ENCODE peak calls at places on chromosomes 13 and 19, in ten cellular contexts. E, Y, K, Z, B, R, D, T, F and M are unnamed samples.

GRCh38 chr13:113671066-113672001 is 4.3 kb downstream of the GRK1 start:
- DNase-seq in E (no peak), Y (no peak), K (no peak), Z (no peak), B (peak), R (peak), D (peak), T (no peak), F (no peak), M (peak)

GRCh38 chr19:36972594-36972993 is 56.5 kb downstream of the ZNF568 start:
- DNase-seq in E (no peak), Y (no peak), K (no peak), Z (no peak), B (peak), R (peak), D (no peak), T (no peak), F (no peak), M (no peak)

GRCh38 chr19:6849876-6850275 is 37.5 kb upstream of the ADGRE1 start:
- DNase-seq in E (no peak), Y (no peak), K (peak), Z (no peak), B (no peak), R (no peak), D (no peak), T (peak), F (no peak), M (no peak)

GRCh38 chr13:79679334-79679733 is 198.4 kb downstream of the NDFIP2 start:
- DNase-seq in E (peak), Y (peak), K (peak), Z (peak), B (peak), R (peak), D (peak), T (peak), F (peak), M (no peak)

GRCh38 chr19:22530042-22530441 is 104.1 kb upstream of the ZNF492 start:
- DNase-seq in E (no peak), Y (no peak), K (no peak), Z (no peak), B (no peak), R (no peak), D (no peak), T (no peak), F (no peak), M (no peak)

GRCh38 chr13:70856706-70857105 is 748.5 kb upstream of the KLHL1 start:
- DNase-seq in E (no peak), Y (no peak), K (no peak), Z (no peak), B (no peak), R (no peak), D (no peak), T (no peak), F (peak), M (no peak)

GRCh38 chr13:110326263-110326904 is 19.3 kb downstream of the COL4A2 start:
- DNase-seq in E (peak), Y (peak), K (no peak), Z (no peak), B (no peak), R (no peak), D (no peak), T (no peak), F (no peak), M (no peak)

GRCh38 chr19:1172353-1173159 is 1.5 kb downstream of the SBNO2 start:
- DNase-seq in E (peak), Y (peak), K (peak), Z (no peak), B (peak), R (no peak), D (peak), T (peak), F (peak), M (no peak)

GRCh38 chr13:47216176-47216822 is 319.4 kb upstream of the HTR2A start:
- DNase-seq in E (no peak), Y (peak), K (no peak), Z (no peak), B (no peak), R (no peak), D (no peak), T (peak), F (peak), M (no peak)

GRCh38 chr19:16417660-16418596 is 53.8 kb downstream of the EPS15L1 start:
- DNase-seq in E (peak), Y (peak), K (peak), Z (peak), B (peak), R (peak), D (peak), T (peak), F (peak), M (peak)

GRCh38 chr19:33464010-33464732 is 57.4 kb downstream of the PEPD start:
- DNase-seq in E (no peak), Y (no peak), K (no peak), Z (no peak), B (no peak), R (peak), D (peak), T (no peak), F (no peak), M (no peak)

GRCh38 chr19:491146-491741 is 5.0 kb upstream of the MADCAM1 start:
- DNase-seq in E (no peak), Y (peak), K (no peak), Z (no peak), B (peak), R (peak), D (no peak), T (peak), F (peak), M (no peak)

GRCh38 chr19:35301961-35302360 is 10.0 kb downstream of the MAG start:
- DNase-seq in E (no peak), Y (no peak), K (no peak), Z (no peak), B (no peak), R (no peak), D (no peak), T (no peak), F (no peak), M (no peak)

GRCh38 chr13:99303863-99304521 is 3.2 kb downstream of the GPR183 start:
- DNase-seq in E (no peak), Y (no peak), K (no peak), Z (no peak), B (no peak), R (no peak), D (no peak), T (no peak), F (no peak), M (no peak)

GRCh38 chr19:3075605-3076431 is 13.5 kb upstream of the TLE5 start:
- DNase-seq in E (no peak), Y (peak), K (peak), Z (no peak), B (peak), R (peak), D (peak), T (no peak), F (peak), M (no peak)

DNA sequence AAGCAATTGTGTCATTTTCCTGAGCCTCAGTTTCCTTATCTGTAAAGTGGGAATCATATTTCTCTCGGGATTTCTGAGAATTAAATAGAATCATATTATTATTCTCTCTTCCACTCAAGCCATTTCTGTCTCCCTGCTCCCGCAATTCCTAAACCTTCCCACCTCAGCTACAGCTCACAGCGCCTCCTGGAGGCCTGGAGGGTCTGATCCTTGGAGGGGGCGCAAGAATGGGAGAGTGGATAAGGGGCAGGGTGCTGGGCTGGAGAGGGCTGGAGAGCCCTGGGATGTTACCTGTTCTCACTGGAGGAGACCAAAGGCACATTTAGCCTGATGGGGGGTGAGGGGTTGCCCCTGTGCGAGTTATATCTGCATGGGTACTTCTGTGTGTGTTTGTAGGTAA is 31.1 kb upstream of the CYP2S1 start:
- DNase-seq in E (no peak), Y (no peak), K (no peak), Z (no peak), B (peak), R (no peak), D (no peak), T (no peak), F (no peak), M (no peak)
- TF ChIP-seq CTCF in E (no peak), Y (no peak), K (peak), Z (peak), B (peak), R (no peak), D (no peak), T (peak), F (no peak), M (peak)

GRCh38 chr13:53200075-53200474 is 171.5 kb downstream of the OLFM4 start:
- DNase-seq in E (no peak), Y (no peak), K (no peak), Z (no peak), B (no peak), R (no peak), D (no peak), T (no peak), F (no peak), M (no peak)

GRCh38 chr13:53201454-53202225 is 173.0 kb downstream of the OLFM4 start:
- DNase-seq in E (no peak), Y (no peak), K (no peak), Z (no peak), B (peak), R (peak), D (peak), T (peak), F (peak), M (peak)

GRCh38 chr13:53198699-53199098 is 170.1 kb downstream of the OLFM4 start:
- DNase-seq in E (no peak), Y (no peak), K (no peak), Z (no peak), B (no peak), R (no peak), D (no peak), T (no peak), F (no peak), M (no peak)

GRCh38 chr13:53198017-53198416 is 169.4 kb downstream of the OLFM4 start:
- DNase-seq in E (no peak), Y (no peak), K (no peak), Z (no peak), B (no peak), R (no peak), D (no peak), T (no peak), F (no peak), M (no peak)

GRCh38 chr13:53200498-53201453 is 172.2 kb downstream of the OLFM4 start:
- DNase-seq in E (no peak), Y (peak), K (no peak), Z (no peak), B (peak), R (peak), D (peak), T (peak), F (peak), M (peak)
- TF ChIP-seq CTCF in E (no peak), Y (peak), K (peak), Z (peak), B (peak), R (peak), D (peak), T (peak), F (peak), M (peak)

GRCh38 chr19:30670562-30671513 is 298.7 kb downstream of the ZNF536 start:
- DNase-seq in E (no peak), Y (no peak), K (no peak), Z (no peak), B (no peak), R (no peak), D (no peak), T (no peak), F (no peak), M (no peak)

GRCh38 chr19:30674656-30675055 is 302.5 kb downstream of the ZNF536 start:
- DNase-seq in E (no peak), Y (no peak), K (no peak), Z (no peak), B (no peak), R (no peak), D (no peak), T (no peak), F (no peak), M (no peak)

GRCh38 chr19:30673336-30673735 is 301.2 kb downstream of the ZNF536 start:
- DNase-seq in E (no peak), Y (no peak), K (no peak), Z (no peak), B (no peak), R (no peak), D (no peak), T (no peak), F (no peak), M (no peak)

GRCh38 chr19:30671622-30672051 is 299.5 kb downstream of the ZNF536 start:
- DNase-seq in E (no peak), Y (peak), K (no peak), Z (no peak), B (no peak), R (no peak), D (no peak), T (no peak), F (no peak), M (no peak)

GRCh38 chr19:30672926-30673325 is 300.7 kb downstream of the ZNF536 start:
- DNase-seq in E (no peak), Y (no peak), K (no peak), Z (no peak), B (no peak), R (no peak), D (no peak), T (no peak), F (no peak), M (no peak)
- TF ChIP-seq CTCF in E (no peak), Y (no peak), K (no peak), Z (no peak), B (no peak), R (no peak), D (no peak), T (no peak), F (no peak), M (no peak)

GRCh38 chr13:112588490-112589297 is 741 bp upstream of the TUBGCP3 start:
- DNase-seq in E (no peak), Y (peak), K (no peak), Z (no peak), B (no peak), R (no peak), D (no peak), T (no peak), F (no peak), M (no peak)

GRCh38 chr13:112587767-112588489 is at the start of gene TUBGCP3:
- DNase-seq in E (peak), Y (peak), K (peak), Z (peak), B (peak), R (peak), D (peak), T (peak), F (peak), M (peak)

GRCh38 chr13:112586334-112586733 is 1.6 kb downstream of the TUBGCP3 start:
- DNase-seq in E (no peak), Y (no peak), K (no peak), Z (no peak), B (no peak), R (no peak), D (no peak), T (no peak), F (no peak), M (no peak)

GRCh38 chr13:112583592-112584277 is 4.2 kb downstream of the TUBGCP3 start:
- DNase-seq in E (no peak), Y (no peak), K (no peak), Z (no peak), B (no peak), R (no peak), D (no peak), T (no peak), F (no peak), M (no peak)

DNA sequence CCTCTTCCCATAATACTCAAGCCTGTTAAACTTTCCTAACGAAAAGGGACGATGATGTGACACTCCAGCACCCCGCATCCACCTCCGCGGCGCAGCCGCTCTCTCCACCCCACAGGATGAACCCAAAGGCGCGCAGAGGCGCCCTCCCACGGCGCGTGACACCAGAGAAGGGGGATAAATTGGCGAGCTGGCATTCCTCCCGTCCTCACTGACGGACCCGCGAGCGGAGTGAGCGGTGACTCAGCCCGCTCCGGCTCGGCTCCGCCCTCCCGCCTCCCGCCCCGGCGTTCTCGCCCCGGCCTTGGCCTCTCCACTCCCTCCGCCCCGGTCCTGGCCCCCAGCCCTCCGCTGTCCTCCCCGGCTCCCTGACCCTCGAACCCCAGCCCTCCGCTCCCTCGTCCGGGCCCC is 590 bp downstream of the TUBGCP3 start:
- DNase-seq in E (peak), Y (peak), K (peak), Z (peak), B (peak), R (peak), D (peak), T (peak), F (peak), M (peak)
- TF ChIP-seq CTCF in E (no peak), Y (no peak), K (peak), Z (peak), B (no peak), R (no peak), D (peak), T (no peak), F (no peak), M (no peak)

DNA sequence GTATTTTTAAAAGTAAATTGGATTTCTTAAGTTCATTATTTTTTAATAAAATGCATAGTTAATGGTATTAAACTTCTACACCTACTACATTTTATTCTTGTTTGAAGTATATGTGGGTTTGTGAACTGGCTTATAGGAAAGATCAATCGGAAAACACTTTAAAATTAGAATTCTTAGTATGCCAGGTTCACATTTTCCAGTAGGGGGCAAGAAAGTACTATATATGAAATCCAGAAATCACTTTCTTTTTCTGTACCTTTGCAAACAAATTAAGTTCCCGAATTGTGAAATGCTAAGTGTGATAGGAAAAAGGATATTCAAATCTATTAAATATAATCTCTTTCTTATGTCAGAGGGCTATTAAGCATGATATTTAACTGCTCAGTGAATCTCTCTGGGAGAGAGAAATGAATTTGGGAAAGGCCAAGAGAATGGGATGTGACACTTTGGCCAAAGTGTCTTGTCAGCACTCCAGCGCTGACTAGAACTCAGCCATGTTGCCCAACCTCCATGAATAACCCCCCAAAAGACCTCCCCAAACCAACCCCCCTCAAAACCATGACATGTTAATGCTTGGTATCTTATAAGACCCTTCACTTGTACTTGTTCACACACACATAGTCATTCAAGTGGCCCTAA is 122.6 kb upstream of the SLC10A2 start:
- DNase-seq in E (no peak), Y (peak), K (peak), Z (no peak), B (no peak), R (no peak), D (no peak), T (peak), F (peak), M (no peak)
- TF ChIP-seq CTCF in E (peak), Y (peak), K (no peak), Z (peak), B (peak), R (peak), D (no peak), T (peak), F (peak), M (peak)

DNA sequence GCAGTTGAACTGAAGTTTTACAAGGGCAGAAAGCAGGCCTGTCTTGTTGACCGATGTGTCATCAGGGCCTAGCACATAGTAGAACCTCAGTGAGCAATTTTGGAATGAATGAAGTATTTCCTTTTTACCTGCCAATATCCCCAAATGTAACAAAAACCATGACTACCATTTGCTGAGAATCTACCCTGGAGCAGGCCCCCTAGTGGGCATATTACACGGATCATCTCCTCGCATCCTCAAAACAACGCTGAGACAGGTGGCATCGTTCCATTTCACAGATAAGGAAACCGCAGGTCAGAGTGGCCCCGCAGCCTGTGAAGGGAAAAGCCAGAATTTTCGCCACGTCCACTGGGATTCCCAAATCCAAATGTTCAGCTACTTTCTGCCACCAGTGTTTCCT is 77.9 kb downstream of the CACNA1A start:
- DNase-seq in E (no peak), Y (peak), K (peak), Z (peak), B (peak), R (peak), D (no peak), T (peak), F (no peak), M (no peak)
- TF ChIP-seq CTCF in E (no peak), Y (peak), K (peak), Z (peak), B (peak), R (peak), D (peak), T (peak), F (peak), M (peak)

DNA sequence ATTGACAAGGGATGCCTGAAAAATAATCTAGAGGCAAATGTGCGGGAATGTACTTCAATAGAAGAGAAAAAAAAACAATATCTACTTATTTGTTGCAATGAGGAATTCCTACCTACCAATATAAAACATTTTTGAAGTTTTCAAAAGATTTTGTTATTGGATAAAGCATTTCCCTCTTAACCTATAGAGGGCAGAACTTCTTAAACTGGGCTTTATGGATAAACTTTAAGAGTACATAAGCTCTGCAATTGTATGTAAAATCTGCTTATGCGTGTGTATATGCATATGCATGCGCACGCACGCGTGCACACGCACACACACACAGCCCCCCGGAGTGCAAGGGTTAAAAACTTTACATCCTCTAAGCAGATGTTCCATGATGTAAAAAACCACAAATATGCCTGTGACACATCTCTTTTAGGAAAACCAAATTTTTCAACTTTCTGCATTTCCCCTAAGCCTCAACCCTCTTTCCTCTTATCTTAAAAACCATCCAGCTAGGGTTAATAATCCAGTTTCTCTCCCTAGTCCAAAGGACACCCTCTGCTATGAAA is 73.1 kb upstream of the OXGR1 start:
- DNase-seq in E (no peak), Y (peak), K (no peak), Z (peak), B (no peak), R (no peak), D (no peak), T (peak), F (no peak), M (no peak)
- TF ChIP-seq CTCF in E (no peak), Y (no peak), K (no peak), Z (peak), B (no peak), R (no peak), D (no peak), T (peak), F (no peak), M (peak)

DNA sequence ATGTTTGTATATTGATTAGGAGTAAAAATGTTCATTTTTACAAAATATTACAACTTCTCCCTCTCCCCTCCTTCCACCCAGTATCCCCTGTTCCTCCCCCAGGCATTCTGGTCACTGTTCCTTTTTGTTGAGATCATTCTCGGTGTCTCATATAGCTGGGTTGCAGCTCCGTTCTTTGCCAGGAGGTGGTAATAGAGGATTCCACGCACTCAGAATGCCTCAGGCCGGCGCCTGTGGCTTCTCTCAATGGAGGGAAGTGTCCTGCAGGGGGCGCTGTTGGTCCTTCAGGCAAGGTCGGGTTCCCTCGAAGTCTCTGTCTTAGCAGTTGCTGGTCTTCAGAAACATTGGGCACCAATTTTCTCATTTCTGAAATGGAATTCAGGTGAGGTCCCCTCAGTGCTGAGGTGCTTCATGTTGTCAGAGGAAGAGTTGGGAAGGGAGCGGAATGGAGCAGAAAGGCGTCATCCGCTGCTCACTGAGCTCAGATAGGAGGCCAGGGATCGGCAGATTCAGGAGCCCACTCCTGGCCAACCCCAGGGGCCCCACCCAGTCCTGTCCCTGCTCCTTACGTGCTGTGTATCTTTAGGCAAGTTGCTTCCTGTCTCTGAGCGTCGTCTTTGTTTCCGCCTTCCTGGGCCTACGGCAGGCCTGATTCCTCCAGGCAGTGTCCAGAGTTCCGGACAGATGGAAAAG is 10.3 kb upstream of the GARIN5A start:
- DNase-seq in E (no peak), Y (peak), K (peak), Z (peak), B (peak), R (peak), D (peak), T (peak), F (no peak), M (no peak)
- TF ChIP-seq CTCF in E (no peak), Y (peak), K (peak), Z (peak), B (peak), R (peak), D (peak), T (peak), F (peak), M (peak)